ENCODE peak calls at places on chromosomes 3 and 15, in nine cellular contexts. I is sigmoid colon; L is SJCRH30; K is fibroblast of lung; J is A549; F is hepatocyte; A is lung; R is CD8-positive, alpha-beta T cell; W is aorta. V is an unnamed sample.

GRCh38 chr3:69890691-69891090 is 108.8 kb upstream of the SAMMSON start:
- DNase-seq in I (no peak), L (no peak), K (peak), J (no peak), F (no peak), A (no peak), R (no peak), W (no peak), V (no peak)

GRCh38 chr15:22918056-22918455 is 62.1 kb downstream of the CYFIP1 start:
- DNase-seq in I (no peak), L (no peak), K (peak), J (peak), F (no peak), A (no peak), R (no peak), W (no peak), V (no peak)

GRCh38 chr15:66565731-66566130 is at the start of gene LCTL:
- DNase-seq in I (no peak), L (peak), K (peak), J (no peak), F (no peak), A (no peak), R (no peak), W (no peak), V (no peak)

GRCh38 chr3:121970047-121970446 is 52.0 kb downstream of the ILDR1 start:
- DNase-seq in I (no peak), L (no peak), K (peak), J (no peak), F (no peak), A (no peak), R (no peak), W (no peak), V (no peak)

GRCh38 chr15:92494791-92495190 is 101.1 kb downstream of the ST8SIA2 start:
- DNase-seq in I (no peak), L (no peak), K (no peak), J (no peak), F (no peak), A (no peak), R (no peak), W (no peak), V (no peak)

GRCh38 chr3:15796331-15796730 is 1.4 kb downstream of the ANKRD28 start:
- DNase-seq in I (no peak), L (no peak), K (no peak), J (no peak), F (no peak), A (no peak), R (no peak), W (no peak), V (no peak)

GRCh38 chr3:115903843-115904242 is 280.5 kb downstream of the GAP43 start:
- DNase-seq in I (no peak), L (no peak), K (peak), J (no peak), F (no peak), A (no peak), R (no peak), W (no peak), V (no peak)

GRCh38 chr3:193055352-193055751 is 137.7 kb upstream of the MB21D2 start:
- DNase-seq in I (no peak), L (no peak), K (no peak), J (no peak), F (no peak), A (no peak), R (no peak), W (no peak), V (no peak)

GRCh38 chr3:49671291-49672288 is 2.6 kb upstream of the APEH start:
- DNase-seq in I (peak), L (peak), K (peak), J (peak), F (peak), A (peak), R (peak), W (peak), V (peak)

GRCh38 chr3:188769833-188770232 is 401.9 kb upstream of the TPRG1 start:
- DNase-seq in I (no peak), L (no peak), K (peak), J (no peak), F (no peak), A (no peak), R (no peak), W (no peak), V (no peak)

GRCh38 chr3:128273116-128273840 is 120.0 kb downstream of the EEFSEC start:
- DNase-seq in I (no peak), L (no peak), K (no peak), J (no peak), F (no peak), A (no peak), R (no peak), W (no peak), V (no peak)

GRCh38 chr15:79233236-79233635 is 49.3 kb upstream of the ANKRD34C start:
- DNase-seq in I (no peak), L (no peak), K (no peak), J (no peak), F (no peak), A (no peak), R (no peak), W (no peak), V (no peak)

GRCh38 chr3:169658311-169658931 is 5.1 kb downstream of the MECOM start:
- DNase-seq in I (no peak), L (no peak), K (peak), J (no peak), F (peak), A (peak), R (no peak), W (peak), V (no peak)

DNA sequence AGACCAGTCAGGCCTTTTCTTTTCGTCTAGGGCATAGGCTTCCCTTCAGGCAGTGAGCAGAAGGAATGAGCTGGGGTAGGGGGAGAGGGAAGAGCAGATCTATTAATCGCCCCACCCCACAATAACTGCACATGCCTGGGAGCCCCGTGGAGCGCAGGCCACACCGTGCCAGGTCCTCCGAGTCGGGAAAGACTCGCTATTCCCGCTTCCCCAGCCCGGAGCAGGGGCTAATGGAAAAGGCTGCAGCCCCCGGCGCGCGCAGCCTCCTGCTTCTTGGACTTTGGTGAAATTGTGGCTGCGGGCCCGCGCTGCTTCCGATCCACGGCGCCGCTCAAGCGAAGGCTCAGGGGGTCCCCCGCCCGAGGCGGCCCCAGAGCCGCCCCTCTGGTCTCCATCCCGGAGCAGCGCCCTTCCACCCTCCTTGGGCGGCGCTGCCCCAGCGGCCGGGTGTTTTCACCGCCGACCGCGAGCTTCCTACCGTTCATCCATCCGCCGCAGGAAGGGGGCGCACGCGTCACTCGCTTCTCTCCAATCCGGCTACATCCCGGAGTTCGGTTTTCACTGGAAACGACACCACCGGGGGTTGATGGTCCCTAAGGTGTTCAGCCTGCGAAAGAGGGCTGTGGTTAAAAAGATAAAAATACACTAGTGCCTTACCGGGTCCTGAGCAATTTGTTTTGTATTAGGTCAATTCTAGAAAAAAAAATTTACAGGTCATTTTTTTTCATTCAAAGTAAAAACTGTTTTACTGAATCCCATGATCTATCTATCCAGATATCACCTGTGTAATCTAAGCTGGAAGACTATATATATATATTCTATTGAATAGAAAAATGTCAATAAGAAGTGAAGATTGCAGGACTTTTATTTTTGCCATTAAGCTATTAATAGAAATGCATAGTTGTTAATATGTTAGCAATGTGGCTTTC is 4.4 kb upstream of the SYNM start:
- DNase-seq in I (peak), L (peak), K (peak), J (peak), F (peak), A (peak), R (peak), W (peak), V (no peak)
- H3K4me3 ChIP-seq in I (peak), L (peak), K (peak), J (peak), F (peak), A (no peak), R (no peak), W (peak), V (no peak)

GRCh38 chr3:143658869-143659268 is 189.4 kb downstream of the SLC9A9 start:
- DNase-seq in I (no peak), L (no peak), K (peak), J (no peak), F (no peak), A (no peak), R (no peak), W (no peak), V (no peak)

GRCh38 chr3:143654906-143655305 is 193.4 kb downstream of the SLC9A9 start:
- DNase-seq in I (no peak), L (no peak), K (peak), J (no peak), F (no peak), A (no peak), R (no peak), W (no peak), V (no peak)

GRCh38 chr3:143658116-143658515 is 190.2 kb downstream of the SLC9A9 start:
- DNase-seq in I (no peak), L (no peak), K (no peak), J (no peak), F (no peak), A (no peak), R (no peak), W (no peak), V (no peak)

GRCh38 chr3:143653935-143654334 is 194.3 kb downstream of the SLC9A9 start:
- DNase-seq in I (no peak), L (no peak), K (no peak), J (no peak), F (no peak), A (no peak), R (no peak), W (no peak), V (no peak)

DNA sequence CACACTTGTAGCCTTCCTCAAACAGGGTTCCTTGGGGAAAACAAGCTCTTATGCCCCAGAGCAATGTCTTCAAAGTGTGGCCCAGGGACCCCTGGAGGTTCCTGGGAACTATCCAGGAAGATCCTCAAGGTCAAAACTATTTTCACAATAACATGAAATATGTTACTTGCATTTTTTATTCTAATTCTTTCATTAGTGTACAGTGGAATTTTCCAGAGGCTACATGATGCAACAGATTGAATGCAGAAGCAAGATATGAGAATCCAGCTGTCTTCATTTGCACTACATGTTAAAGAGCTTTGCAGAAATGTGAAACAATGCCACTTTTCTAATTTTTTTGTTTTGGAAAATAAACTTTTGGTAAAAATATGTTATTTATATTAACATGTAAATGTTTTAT is 190.9 kb downstream of the SLC9A9 start:
- DNase-seq in I (no peak), L (no peak), K (no peak), J (no peak), F (no peak), A (no peak), R (no peak), W (no peak), V (no peak)
- H3K27ac ChIP-seq in I (no peak), L (no peak), K (no peak), J (no peak), F (no peak), A (no peak), R (no peak), W (no peak), V (no peak)

GRCh38 chr3:35640186-35640584 is 860 bp downstream of the ARPP21 start:
- DNase-seq in I (no peak), L (no peak), K (no peak), J (no peak), F (no peak), A (no peak), R (no peak), W (no peak), V (no peak)
- H3K4me3 ChIP-seq in I (peak), L (no peak), K (no peak), J (peak), F (peak), A (no peak), R (no peak), W (peak), V (no peak)

GRCh38 chr15:75178938-75179772 is 22.5 kb upstream of the C15orf39 start:
- DNase-seq in I (no peak), L (no peak), K (no peak), J (no peak), F (no peak), A (no peak), R (no peak), W (peak), V (no peak)
- H3K27ac ChIP-seq in I (peak), L (no peak), K (no peak), J (peak), F (peak), A (no peak), R (no peak), W (no peak), V (no peak)

GRCh38 chr3:155805204-155805801 is 775 bp downstream of the C3orf33 start:
- DNase-seq in I (peak), L (no peak), K (no peak), J (peak), F (no peak), A (peak), R (peak), W (peak), V (no peak)
- H3K4me3 ChIP-seq in I (peak), L (peak), K (peak), J (peak), F (peak), A (peak), R (no peak), W (peak), V (peak)

GRCh38 chr3:8529738-8530525 is 28.3 kb downstream of the LMCD1 start:
- DNase-seq in I (no peak), L (no peak), K (peak), J (peak), F (no peak), A (no peak), R (no peak), W (no peak), V (no peak)
- H3K27ac ChIP-seq in I (peak), L (no peak), K (peak), J (peak), F (peak), A (no peak), R (no peak), W (no peak), V (no peak)

GRCh38 chr15:74272812-74273211 is 36.7 kb downstream of the CCDC33 start:
- DNase-seq in I (no peak), L (no peak), K (no peak), J (no peak), F (no peak), A (no peak), R (no peak), W (no peak), V (no peak)
- H3K4me3 ChIP-seq in I (no peak), L (no peak), K (no peak), J (no peak), F (no peak), A (no peak), R (no peak), W (no peak), V (no peak)

V was measured in naive thymus-derived CD4-positive, alpha-beta T cell.